ENCODE peak calls at places on chromosomes 1 and 21, in four cellular contexts. U is astrocyte of the hippocampus, L is nephron progenitor cell, T is germinal center. E is an unnamed sample.

GRCh38 chr1:85172684-85173337 is 28.0 kb downstream of the SYDE2 start:
- DNase-seq in U (no peak), L (no peak), T (no peak), E (no peak)

GRCh38 chr1:41919131-41919530 is 409 bp upstream of the HIVEP3 start:
- DNase-seq in U (no peak), L (no peak), T (no peak), E (no peak)

GRCh38 chr1:88462481-88463261 is 221.4 kb upstream of the PKN2 start:
- DNase-seq in U (peak), L (peak), T (peak), E (peak)

GRCh38 chr1:8913457-8913856 is 32.2 kb upstream of the CA6 start:
- DNase-seq in U (no peak), L (no peak), T (no peak), E (no peak)

GRCh38 chr1:226627924-226628623 is 79.5 kb downstream of the STUM start:
- DNase-seq in U (no peak), L (no peak), T (no peak), E (no peak)

GRCh38 chr1:182279724-182280506 is 111.7 kb downstream of the GLUL start:
- DNase-seq in U (peak), L (no peak), T (no peak), E (peak)

GRCh38 chr1:167922023-167922422 is 8.1 kb upstream of the ADCY10 start:
- DNase-seq in U (no peak), L (no peak), T (no peak), E (no peak)

GRCh38 chr1:224589006-224589405 is 27.1 kb upstream of the CNIH3 start:
- DNase-seq in U (peak), L (no peak), T (no peak), E (no peak)

GRCh38 chr1:61588736-61589381 is 136.1 kb downstream of the TM2D1 start:
- DNase-seq in U (peak), L (peak), T (peak), E (peak)

GRCh38 chr1:161013104-161013590 is 7.8 kb downstream of the F11R start:
- DNase-seq in U (no peak), L (no peak), T (no peak), E (no peak)

GRCh38 chr1:183804916-183805734 is at the start of gene RGL1:
- DNase-seq in U (peak), L (peak), T (no peak), E (peak)

GRCh38 chr21:45947716-45948255 is 33.8 kb upstream of the COL6A1 start:
- DNase-seq in U (no peak), L (no peak), T (no peak), E (no peak)

GRCh38 chr1:71521655-71522264 is 440.9 kb upstream of the ZRANB2 start:
- DNase-seq in U (peak), L (peak), T (no peak), E (peak)

GRCh38 chr1:1360511-1361169 is 2.3 kb upstream of the MXRA8 start:
- DNase-seq in U (peak), L (peak), T (no peak), E (no peak)